ENCODE peak calls at places on chromosomes 3 and 15, in six cellular contexts. B, Z, W, S, K and Q are unnamed samples.

GRCh38 chr3:195356151-195357086 is 85.5 kb upstream of the XXYLT1 start:
- DNase-seq in B (peak), Z (peak), W (no peak), S (no peak), K (no peak), Q (no peak)

GRCh38 chr15:36210426-36210825 is 369.0 kb upstream of the CDIN1 start:
- DNase-seq in B (no peak), Z (no peak), W (no peak), S (no peak), K (no peak), Q (no peak)

GRCh38 chr3:4983739-4984510 is 4.7 kb downstream of the BHLHE40 start:
- DNase-seq in B (no peak), Z (peak), W (peak), S (no peak), K (no peak), Q (no peak)

GRCh38 chr3:174439621-174440349 is 419.3 kb upstream of the NAALADL2 start:
- DNase-seq in B (no peak), Z (peak), W (peak), S (no peak), K (no peak), Q (no peak)

GRCh38 chr3:134366221-134366927 is 7.9 kb downstream of the AMOTL2 start:
- DNase-seq in B (no peak), Z (no peak), W (no peak), S (no peak), K (no peak), Q (no peak)

GRCh38 chr3:133413166-133414020 is 13.5 kb downstream of the BFSP2 start:
- DNase-seq in B (no peak), Z (peak), W (no peak), S (no peak), K (no peak), Q (no peak)

GRCh38 chr3:188220097-188220788 is 66.3 kb downstream of the LPP start:
- DNase-seq in B (no peak), Z (peak), W (no peak), S (no peak), K (no peak), Q (no peak)

GRCh38 chr15:63793046-63793483 is 40.7 kb downstream of the HERC1 start:
- DNase-seq in B (no peak), Z (no peak), W (no peak), S (no peak), K (no peak), Q (no peak)

GRCh38 chr3:55002416-55002930 is 74.6 kb upstream of the LRTM1 start:
- DNase-seq in B (no peak), Z (no peak), W (no peak), S (no peak), K (no peak), Q (no peak)

GRCh38 chr3:167876603-167877325 is 141.2 kb downstream of the SERPINI1 start:
- DNase-seq in B (no peak), Z (peak), W (no peak), S (no peak), K (no peak), Q (no peak)

GRCh38 chr15:42523331-42523730 is 25.3 kb downstream of the LRRC57 start:
- DNase-seq in B (no peak), Z (no peak), W (no peak), S (no peak), K (no peak), Q (no peak)

GRCh38 chr15:101379647-101380046 is 84.6 kb upstream of the SNRPA1 start:
- DNase-seq in B (no peak), Z (no peak), W (no peak), S (no peak), K (no peak), Q (no peak)

DNA sequence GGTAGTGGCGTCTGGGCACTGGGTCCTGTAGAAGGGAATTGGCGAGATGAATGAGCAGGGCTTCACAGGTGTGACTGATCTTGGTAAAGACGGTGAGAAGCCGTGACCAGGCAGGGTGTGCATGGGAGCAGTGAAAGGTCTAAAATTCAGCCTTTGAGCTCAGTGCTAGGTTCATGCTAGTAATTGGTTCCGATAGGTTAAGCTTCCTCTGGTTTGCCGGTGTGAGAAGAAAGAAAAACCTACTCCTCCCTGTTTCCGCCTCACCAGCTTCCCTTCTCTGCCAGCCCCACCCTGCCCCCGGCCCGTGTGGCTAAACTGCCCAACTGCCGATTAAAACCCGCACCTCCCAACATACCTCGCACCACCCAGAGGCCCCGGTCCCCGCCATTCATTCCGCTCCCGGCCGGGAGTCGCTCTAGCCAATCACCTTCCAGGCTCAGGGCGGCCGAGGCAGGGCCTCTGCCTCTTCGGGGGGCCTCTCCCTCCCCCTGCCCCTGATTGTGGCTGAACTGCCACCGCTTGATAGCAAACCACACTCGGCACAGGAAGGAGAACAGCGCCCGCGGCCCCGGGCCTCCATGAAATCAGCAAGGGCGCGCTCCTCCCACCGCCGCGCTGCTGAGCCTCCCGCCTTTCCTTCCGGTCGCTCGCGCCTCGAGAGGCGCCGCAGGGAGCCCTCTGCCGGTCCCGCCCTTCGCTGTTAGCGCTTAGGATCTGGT is 7.3 kb upstream of the NRROS start:
- DNase-seq in B (peak), Z (peak), W (peak), S (peak), K (peak), Q (peak)
- TF ChIP-seq CTCF in B (no peak), Z (peak), W (no peak), S (peak), K (no peak), Q (no peak)

DNA sequence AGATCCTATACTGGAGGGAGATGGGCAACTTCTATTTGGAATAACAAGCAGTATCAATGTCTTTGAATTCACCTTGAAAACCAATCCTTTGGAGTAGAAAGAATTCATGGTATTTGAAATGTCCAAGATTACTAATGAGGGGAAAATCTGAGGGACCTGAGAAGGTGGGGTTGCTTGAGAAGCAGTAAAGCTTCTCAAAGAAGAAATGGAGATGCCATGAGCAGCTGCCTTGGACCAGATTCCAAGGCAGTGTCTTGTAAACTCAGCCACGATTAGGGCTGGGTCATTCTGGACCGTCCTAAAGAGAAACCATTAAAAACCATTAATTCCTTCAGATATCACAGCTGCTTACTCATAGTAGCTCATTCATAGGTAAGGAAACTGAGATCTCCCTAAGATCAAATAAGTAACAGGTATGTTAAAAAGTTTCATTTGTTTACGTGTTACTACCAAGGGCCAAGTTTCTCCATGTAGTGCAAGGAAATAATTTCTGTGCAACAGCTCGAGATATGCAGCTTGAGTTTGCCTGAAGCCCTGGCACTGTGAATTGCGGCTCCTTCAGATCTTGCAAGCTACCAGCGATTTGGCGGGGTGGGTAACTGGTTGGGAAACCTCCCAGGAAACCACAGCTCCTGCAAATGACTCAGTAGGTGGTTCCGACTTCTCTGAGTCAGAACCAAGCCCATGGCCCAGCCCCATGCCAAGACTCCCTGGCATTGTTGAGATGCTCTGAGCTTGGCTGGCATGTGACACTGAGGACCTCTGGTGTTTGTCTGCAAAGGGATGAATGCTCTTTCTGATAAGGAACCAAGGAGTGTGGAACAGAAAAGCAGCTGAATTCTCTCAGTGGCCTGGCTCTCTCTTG is 296.8 kb downstream of the RORA start:
- DNase-seq in B (no peak), Z (no peak), W (no peak), S (no peak), K (no peak), Q (no peak)
- TF ChIP-seq CTCF in B (no peak), Z (no peak), W (no peak), S (peak), K (no peak), Q (no peak)

DNA sequence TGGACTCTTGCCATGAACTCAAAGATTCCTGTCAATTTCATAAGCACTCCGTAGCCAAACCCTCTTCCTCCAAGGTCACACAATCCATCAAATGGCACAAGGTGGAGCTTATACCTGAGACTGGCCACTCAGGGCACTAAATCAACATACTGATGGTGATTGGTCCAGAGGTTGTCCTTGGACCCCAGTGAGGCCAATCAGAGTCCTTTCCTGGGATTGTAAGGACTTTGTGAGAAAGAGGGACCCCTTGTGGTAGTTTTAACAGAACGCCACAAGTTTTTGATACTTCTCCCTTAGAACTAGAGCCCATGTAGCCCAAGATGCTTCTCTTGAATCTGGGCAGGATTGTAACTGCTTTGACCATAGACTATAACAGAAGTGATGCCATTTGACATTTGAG is 44.4 kb upstream of the LARS2 start:
- DNase-seq in B (no peak), Z (peak), W (no peak), S (peak), K (no peak), Q (no peak)
- TF ChIP-seq CTCF in B (no peak), Z (no peak), W (no peak), S (peak), K (no peak), Q (no peak)

DNA sequence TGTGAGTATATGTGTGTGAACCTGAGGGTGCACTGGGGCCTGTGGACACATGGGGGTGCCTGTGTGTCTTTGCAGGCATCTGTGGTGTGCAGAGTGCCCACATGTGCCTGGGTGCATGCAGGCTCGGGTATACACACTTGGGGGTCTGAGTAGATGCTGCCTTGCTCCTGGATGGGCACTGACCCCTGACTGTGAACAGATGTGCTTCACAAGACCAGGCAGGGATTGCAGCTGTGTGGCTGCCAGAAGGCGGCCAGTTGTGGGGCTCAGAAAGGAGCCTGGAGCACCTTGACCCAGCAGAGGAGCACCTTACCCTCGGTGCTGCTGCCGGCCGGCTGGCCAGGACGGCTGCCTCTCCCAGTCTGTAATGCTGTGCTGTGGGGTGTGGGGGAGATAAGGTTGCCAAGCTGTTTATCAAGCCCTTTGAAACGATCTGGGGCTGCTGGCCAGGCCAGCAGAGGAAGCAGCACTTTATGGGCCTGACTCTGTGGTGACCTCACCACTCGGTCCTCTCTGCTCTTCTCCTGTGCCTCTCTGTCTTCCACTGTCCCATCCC is 55.5 kb upstream of the MRPS22 start:
- DNase-seq in B (peak), Z (no peak), W (no peak), S (no peak), K (peak), Q (no peak)
- TF ChIP-seq CTCF in B (no peak), Z (peak), W (no peak), S (no peak), K (no peak), Q (no peak)

GRCh38 chr15:55673287-55673686 is 69.7 kb downstream of the PRTG start:
- DNase-seq in B (no peak), Z (no peak), W (no peak), S (no peak), K (no peak), Q (no peak)

GRCh38 chr15:55669226-55669625 is 73.7 kb downstream of the PRTG start:
- DNase-seq in B (no peak), Z (no peak), W (no peak), S (no peak), K (no peak), Q (peak)
- TF ChIP-seq CTCF in B (no peak), Z (no peak), W (no peak), S (no peak), K (no peak), Q (no peak)

GRCh38 chr15:71008250-71008870 is 106.9 kb upstream of the THSD4 start:
- DNase-seq in B (no peak), Z (no peak), W (no peak), S (no peak), K (no peak), Q (no peak)

GRCh38 chr15:71010997-71011396 is 104.3 kb upstream of the THSD4 start:
- DNase-seq in B (no peak), Z (no peak), W (no peak), S (no peak), K (no peak), Q (no peak)

GRCh38 chr15:71010439-71010838 is 104.8 kb upstream of the THSD4 start:
- DNase-seq in B (no peak), Z (no peak), W (no peak), S (no peak), K (no peak), Q (no peak)

GRCh38 chr15:71013446-71013845 is 101.8 kb upstream of the THSD4 start:
- DNase-seq in B (no peak), Z (no peak), W (no peak), S (no peak), K (no peak), Q (no peak)

DNA sequence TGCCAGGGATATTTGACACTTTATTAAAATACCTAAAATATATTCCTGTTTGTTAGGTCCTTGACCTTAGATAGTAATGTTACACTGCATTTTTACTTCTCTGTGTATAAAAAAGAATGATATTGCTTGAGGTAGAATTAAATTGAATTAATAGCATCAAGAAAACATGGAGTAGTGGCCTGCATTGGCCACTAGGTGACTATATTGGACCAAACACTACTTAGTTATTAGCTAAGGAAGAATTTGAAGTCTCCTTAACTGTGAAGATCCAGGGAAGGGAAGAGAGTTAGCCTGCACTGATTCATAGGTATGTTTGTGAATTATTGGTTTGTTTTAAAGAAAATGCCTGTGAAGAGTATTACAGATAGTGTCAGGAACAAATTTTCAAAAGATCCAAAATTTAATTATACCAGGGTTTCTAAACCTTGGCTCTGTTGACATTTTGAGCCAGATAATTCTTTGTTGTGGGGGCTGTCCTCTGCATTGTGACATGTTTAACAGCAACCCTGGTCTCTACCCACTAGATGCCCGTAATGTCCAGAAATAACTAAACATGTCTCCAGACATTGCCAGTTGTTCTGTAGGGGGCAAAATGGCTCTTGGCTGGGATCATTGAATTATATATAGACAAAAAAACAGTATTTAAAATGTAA is 103.6 kb upstream of the THSD4 start:
- DNase-seq in B (no peak), Z (peak), W (peak), S (no peak), K (no peak), Q (no peak)
- TF ChIP-seq CTCF in B (peak), Z (peak), W (peak), S (peak), K (peak), Q (peak)

DNA sequence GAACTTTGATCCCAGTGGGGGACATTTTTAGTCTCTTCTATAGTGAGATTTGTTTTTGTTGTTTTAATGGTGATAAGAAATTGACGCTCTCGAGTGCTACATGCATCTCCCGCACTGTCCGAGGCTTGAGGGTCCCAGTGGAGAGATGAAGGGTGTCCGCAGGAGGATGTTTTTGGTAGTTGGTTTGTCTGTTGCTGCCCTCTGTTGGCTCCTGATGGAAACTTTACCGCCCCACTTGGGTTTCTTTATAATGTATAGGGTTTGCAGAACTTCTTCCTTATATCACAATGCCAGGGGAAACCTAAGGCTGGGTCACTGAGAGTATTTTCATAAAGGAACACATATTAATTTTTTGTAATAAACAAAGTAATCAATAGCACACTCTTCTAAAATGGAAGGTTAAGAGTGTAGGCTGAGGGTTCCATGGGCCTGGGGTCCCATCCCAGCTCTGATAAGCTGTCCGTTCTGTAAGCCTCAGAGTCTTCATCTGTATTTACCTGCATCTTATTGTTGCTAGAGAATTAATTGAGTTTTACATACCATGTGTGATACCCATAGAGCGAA is 185.3 kb upstream of the FEZF2 start:
- DNase-seq in B (no peak), Z (peak), W (no peak), S (peak), K (no peak), Q (peak)
- TF ChIP-seq CTCF in B (no peak), Z (peak), W (no peak), S (peak), K (peak), Q (peak)

GRCh38 chr15:73460662-73461061 is 17.7 kb downstream of the REC114 start:
- DNase-seq in B (no peak), Z (no peak), W (no peak), S (no peak), K (no peak), Q (no peak)

GRCh38 chr15:73467758-73468157 is 24.8 kb downstream of the REC114 start:
- DNase-seq in B (no peak), Z (no peak), W (no peak), S (no peak), K (no peak), Q (no peak)

GRCh38 chr15:73464602-73465001 is 21.6 kb downstream of the REC114 start:
- DNase-seq in B (no peak), Z (no peak), W (no peak), S (no peak), K (no peak), Q (no peak)
- TF ChIP-seq CTCF in B (no peak), Z (peak), W (no peak), S (peak), K (no peak), Q (peak)